ENCODE peak calls at places on chromosomes 1 and 21, in eight cellular contexts. X is NCI-H1105 treated with DMSO at 0.1 percent for 48 hours; F is retina; G is NCI-H146; P is HEK293T; D is central memory CD4-positive, alpha-beta T cell; T is effector CD4-positive, alpha-beta T cell; Z is HT-29. H is an unnamed sample.

GRCh38 chr1:167722152-167722869 is 529 bp downstream of the MPZL1 start:
- DNase-seq in X (peak), F (no peak), G (peak), P (peak), D (no peak), T (no peak), Z (peak), H (peak)

GRCh38 chr1:171226757-171227370 is 21.4 kb upstream of the FMO1 start:
- DNase-seq in X (peak), F (peak), G (peak), P (peak), D (no peak), T (no peak), Z (peak), H (peak)

GRCh38 chr1:87437663-87438295 is 109.1 kb downstream of the LMO4 start:
- DNase-seq in X (peak), F (no peak), G (peak), P (no peak), D (no peak), T (no peak), Z (no peak), H (no peak)

GRCh38 chr1:18047122-18047521 is 60.5 kb upstream of the IGSF21 start:
- DNase-seq in X (no peak), F (no peak), G (no peak), P (no peak), D (no peak), T (no peak), Z (no peak), H (no peak)

GRCh38 chr1:154937051-154937987 is 800 bp upstream of the PMVK start:
- DNase-seq in X (peak), F (peak), G (peak), P (peak), D (peak), T (peak), Z (peak), H (peak)

GRCh38 chr1:40315795-40316594 is 1.1 kb downstream of the COL9A2 start:
- DNase-seq in X (peak), F (peak), G (peak), P (peak), D (peak), T (no peak), Z (no peak), H (peak)

GRCh38 chr1:209743145-209743482 is 12.7 kb upstream of the TRAF3IP3 start:
- DNase-seq in X (no peak), F (no peak), G (no peak), P (no peak), D (no peak), T (no peak), Z (no peak), H (no peak)

GRCh38 chr1:51189421-51190073 is 46.5 kb upstream of the RNF11 start:
- DNase-seq in X (peak), F (peak), G (peak), P (peak), D (peak), T (peak), Z (peak), H (peak)

GRCh38 chr1:52239708-52240001 is 97.8 kb downstream of the ZFYVE9 start:
- DNase-seq in X (no peak), F (no peak), G (no peak), P (no peak), D (no peak), T (no peak), Z (no peak), H (no peak)

GRCh38 chr1:5938068-5938740 is 54.0 kb downstream of the NPHP4 start:
- DNase-seq in X (no peak), F (no peak), G (no peak), P (no peak), D (no peak), T (no peak), Z (no peak), H (peak)

GRCh38 chr21:43613755-43614638 is 45.3 kb downstream of the HSF2BP start:
- DNase-seq in X (no peak), F (no peak), G (no peak), P (no peak), D (no peak), T (no peak), Z (no peak), H (peak)

GRCh38 chr1:88595355-88595754 is 88.7 kb upstream of the PKN2 start:
- DNase-seq in X (peak), F (no peak), G (no peak), P (peak), D (peak), T (no peak), Z (peak), H (peak)

GRCh38 chr1:89831462-89832113 is 10.8 kb downstream of the LRRC8D start:
- DNase-seq in X (no peak), F (peak), G (peak), P (no peak), D (no peak), T (no peak), Z (no peak), H (no peak)

GRCh38 chr1:204045430-204045829 is 27.5 kb upstream of the SOX13 start:
- DNase-seq in X (no peak), F (no peak), G (no peak), P (no peak), D (no peak), T (no peak), Z (no peak), H (no peak)

GRCh38 chr21:41511858-41512257 is 3.9 kb upstream of the TMPRSS2 start:
- DNase-seq in X (no peak), F (no peak), G (no peak), P (no peak), D (no peak), T (no peak), Z (peak), H (no peak)

GRCh38 chr1:46062651-46063319 is 69.6 kb downstream of the PIK3R3 start:
- DNase-seq in X (no peak), F (no peak), G (no peak), P (no peak), D (no peak), T (no peak), Z (peak), H (peak)

GRCh38 chr1:107272321-107272720 is 131.5 kb downstream of the NTNG1 start:
- DNase-seq in X (no peak), F (no peak), G (no peak), P (no peak), D (no peak), T (no peak), Z (no peak), H (no peak)

GRCh38 chr1:2311184-2312032 is 79.9 kb downstream of the MORN1 start:
- DNase-seq in X (peak), F (peak), G (no peak), P (peak), D (peak), T (peak), Z (peak), H (peak)

GRCh38 chr1:6052543-6053205 is 7.0 kb downstream of the KCNAB2 start:
- DNase-seq in X (peak), F (peak), G (peak), P (peak), D (peak), T (peak), Z (peak), H (peak)

GRCh38 chr1:41844255-41844654 is 74.5 kb downstream of the HIVEP3 start:
- DNase-seq in X (no peak), F (no peak), G (no peak), P (no peak), D (no peak), T (no peak), Z (no peak), H (no peak)

GRCh38 chr1:23452011-23452411 is 27.5 kb upstream of the TCEA3 start:
- DNase-seq in X (peak), F (no peak), G (no peak), P (no peak), D (peak), T (peak), Z (peak), H (no peak)

GRCh38 chr1:175792126-175792525 is 48.7 kb upstream of the TNR start:
- DNase-seq in X (peak), F (no peak), G (no peak), P (no peak), D (no peak), T (no peak), Z (no peak), H (no peak)

GRCh38 chr1:99457381-99458165 is 188.3 kb upstream of the PALMD start:
- DNase-seq in X (no peak), F (no peak), G (no peak), P (no peak), D (no peak), T (no peak), Z (peak), H (peak)

GRCh38 chr1:96329121-96329520 is 392.5 kb upstream of the PTBP2 start:
- DNase-seq in X (no peak), F (no peak), G (no peak), P (no peak), D (no peak), T (no peak), Z (no peak), H (peak)

GRCh38 chr21:33058468-33059318 is 11.2 kb upstream of the OLIG1 start:
- DNase-seq in X (peak), F (no peak), G (no peak), P (no peak), D (no peak), T (no peak), Z (no peak), H (no peak)

GRCh38 chr1:65491472-65491871 is 71.0 kb downstream of the LEPR start:
- DNase-seq in X (no peak), F (no peak), G (no peak), P (no peak), D (no peak), T (no peak), Z (no peak), H (no peak)

GRCh38 chr1:54980528-54981241 is at the start of gene TMEM61:
- DNase-seq in X (no peak), F (peak), G (peak), P (no peak), D (no peak), T (no peak), Z (no peak), H (no peak)

GRCh38 chr1:8213136-8213535 is 104.8 kb upstream of the SLC45A1 start:
- DNase-seq in X (no peak), F (no peak), G (no peak), P (no peak), D (no peak), T (no peak), Z (no peak), H (no peak)

GRCh38 chr1:205739348-205740160 is 10.4 kb downstream of the NUCKS1 start:
- DNase-seq in X (no peak), F (no peak), G (no peak), P (no peak), D (no peak), T (no peak), Z (no peak), H (peak)

GRCh38 chr1:178672434-178672833 is 52.6 kb upstream of the RALGPS2 start:
- DNase-seq in X (no peak), F (no peak), G (no peak), P (no peak), D (no peak), T (no peak), Z (no peak), H (no peak)

GRCh38 chr1:58794585-58794984 is 10.7 kb upstream of the JUN start:
- DNase-seq in X (no peak), F (no peak), G (no peak), P (no peak), D (no peak), T (no peak), Z (no peak), H (no peak)

GRCh38 chr1:29544406-29544805 is 308.1 kb downstream of the PTPRU start:
- DNase-seq in X (no peak), F (no peak), G (no peak), P (no peak), D (no peak), T (no peak), Z (no peak), H (no peak)

GRCh38 chr1:241985787-241986186 is 13.1 kb downstream of the MAP1LC3C start:
- DNase-seq in X (peak), F (peak), G (peak), P (peak), D (no peak), T (no peak), Z (peak), H (peak)

GRCh38 chr1:24586970-24587820 is 31.3 kb downstream of the NCMAP start:
- DNase-seq in X (peak), F (peak), G (peak), P (peak), D (peak), T (peak), Z (peak), H (peak)

GRCh38 chr21:32687946-32688345 is 39.9 kb downstream of the SYNJ1 start:
- DNase-seq in X (no peak), F (no peak), G (no peak), P (no peak), D (peak), T (no peak), Z (no peak), H (no peak)

GRCh38 chr1:88726697-88727096 is 42.6 kb downstream of the PKN2 start:
- DNase-seq in X (no peak), F (no peak), G (no peak), P (no peak), D (no peak), T (no peak), Z (no peak), H (no peak)

GRCh38 chr21:37182222-37182621 is 84.9 kb downstream of the VPS26C start:
- DNase-seq in X (no peak), F (no peak), G (no peak), P (no peak), D (no peak), T (no peak), Z (no peak), H (no peak)

H was measured in mesenchymal stem cell.